ENCODE peak calls at places on chromosome 20, in five cellular contexts. E is keratinocyte, J is thyroid gland, D is cardiac muscle cell, L is caudate nucleus. Q is an unnamed sample.

GRCh38 chr20:10519361-10520048 is 84.4 kb downstream of the SLX4IP start:
- DNase-seq in E (no peak), J (no peak), D (no peak), L (no peak), Q (no peak)

GRCh38 chr20:31708839-31709534 is 13.7 kb downstream of the BCL2L1 start:
- DNase-seq in E (no peak), J (no peak), D (no peak), L (no peak), Q (no peak)

GRCh38 chr20:58011106-58011946 is 217.1 kb downstream of the ANKRD60 start:
- DNase-seq in E (no peak), J (no peak), D (no peak), L (no peak), Q (no peak)

GRCh38 chr20:25015986-25016385 is 23.4 kb upstream of the APMAP start:
- DNase-seq in E (no peak), J (no peak), D (no peak), L (no peak), Q (no peak)

GRCh38 chr20:13735829-13736228 is 48.9 kb downstream of the ESF1 start:
- DNase-seq in E (no peak), J (no peak), D (no peak), L (no peak), Q (no peak)

GRCh38 chr20:54708229-54708628 is 232.8 kb downstream of the DOK5 start:
- DNase-seq in E (no peak), J (no peak), D (no peak), L (no peak), Q (no peak)

GRCh38 chr20:57790176-57790575 is 80.4 kb upstream of the PMEPA1 start:
- DNase-seq in E (no peak), J (no peak), D (no peak), L (no peak), Q (no peak)

GRCh38 chr20:4082406-4083102 is 67.2 kb upstream of the RNF24 start:
- DNase-seq in E (no peak), J (peak), D (peak), L (peak), Q (no peak)

GRCh38 chr20:23366384-23366783 is 4.4 kb downstream of the GZF1 start:
- DNase-seq in E (peak), J (no peak), D (no peak), L (no peak), Q (no peak)

GRCh38 chr20:36574278-36575065 is 1.1 kb downstream of the TGIF2 start:
- DNase-seq in E (no peak), J (peak), D (peak), L (no peak), Q (no peak)

GRCh38 chr20:1718604-1719384 is 61.2 kb upstream of the SIRPG start:
- DNase-seq in E (peak), J (no peak), D (peak), L (no peak), Q (no peak)

GRCh38 chr20:41329435-41330342 is 10.9 kb upstream of the LPIN3 start:
- DNase-seq in E (peak), J (peak), D (peak), L (no peak), Q (no peak)

GRCh38 chr20:6533828-6534388 is 233.6 kb upstream of the BMP2 start:
- DNase-seq in E (no peak), J (peak), D (peak), L (no peak), Q (no peak)

GRCh38 chr20:59823030-59823423 is 110.4 kb downstream of the SYCP2 start:
- DNase-seq in E (no peak), J (no peak), D (no peak), L (no peak), Q (no peak)

GRCh38 chr20:8079976-8080375 is 52.1 kb upstream of the PLCB1 start:
- DNase-seq in E (no peak), J (no peak), D (no peak), L (no peak), Q (no peak)

GRCh38 chr20:48738094-48738398 is 89.8 kb downstream of the PREX1 start:
- DNase-seq in E (no peak), J (no peak), D (no peak), L (no peak), Q (no peak)

GRCh38 chr20:4666001-4666470 is 55.7 kb upstream of the PRND start:
- DNase-seq in E (peak), J (no peak), D (peak), L (no peak), Q (no peak)

GRCh38 chr20:39638671-39639070 is 676.5 kb downstream of the DHX35 start:
- DNase-seq in E (no peak), J (no peak), D (no peak), L (no peak), Q (no peak)

GRCh38 chr20:15965165-15965564 is 608.1 kb downstream of the KIF16B start:
- DNase-seq in E (no peak), J (no peak), D (no peak), L (no peak), Q (no peak)

GRCh38 chr20:50597406-50597969 is 87.3 kb downstream of the PTPN1 start:
- DNase-seq in E (no peak), J (no peak), D (no peak), L (no peak), Q (no peak)

GRCh38 chr20:57896017-57896416 is 186.2 kb upstream of the PMEPA1 start:
- DNase-seq in E (no peak), J (no peak), D (no peak), L (no peak), Q (no peak)

GRCh38 chr20:57622579-57623381 is 2.6 kb upstream of the ZBP1 start:
- DNase-seq in E (peak), J (peak), D (peak), L (peak), Q (no peak)

GRCh38 chr20:6693178-6693807 is 74.2 kb upstream of the BMP2 start:
- DNase-seq in E (no peak), J (no peak), D (no peak), L (no peak), Q (no peak)

GRCh38 chr20:48702388-48703041 is 125.3 kb downstream of the PREX1 start:
- DNase-seq in E (no peak), J (no peak), D (no peak), L (no peak), Q (no peak)

GRCh38 chr20:36473164-36473563 is 68.2 kb upstream of the MYL9 start:
- DNase-seq in E (no peak), J (no peak), D (no peak), L (no peak), Q (no peak)

GRCh38 chr20:15455279-15455678 is 1117.9 kb upstream of the FLRT3 start:
- DNase-seq in E (no peak), J (no peak), D (no peak), L (no peak), Q (no peak)

GRCh38 chr20:40563296-40563950 is 125.6 kb downstream of the MAFB start:
- DNase-seq in E (peak), J (peak), D (peak), L (no peak), Q (peak)

GRCh38 chr20:43658068-43658722 is 8.7 kb upstream of the MYBL2 start:
- DNase-seq in E (no peak), J (no peak), D (peak), L (no peak), Q (no peak)

GRCh38 chr20:818001-818664 is 15.4 kb upstream of the FAM110A start:
- DNase-seq in E (no peak), J (no peak), D (no peak), L (no peak), Q (no peak)

GRCh38 chr20:63943007-63943807 is 13.0 kb downstream of the UCKL1 start:
- DNase-seq in E (no peak), J (no peak), D (no peak), L (no peak), Q (no peak)

GRCh38 chr20:57596998-57597939 is 23.0 kb downstream of the ZBP1 start:
- DNase-seq in E (no peak), J (peak), D (peak), L (peak), Q (peak)

GRCh38 chr20:38167466-38167850 is 2.4 kb upstream of the TGM2 start:
- DNase-seq in E (no peak), J (no peak), D (no peak), L (no peak), Q (no peak)
- H3K27ac ChIP-seq in E (peak), J (peak), D (no peak), L (no peak), Q (peak)

GRCh38 chr20:62441986-62442539 is 14.7 kb upstream of the RBBP8NL start:
- DNase-seq in E (no peak), J (no peak), D (no peak), L (no peak), Q (no peak)

GRCh38 chr20:62437430-62437829 is 10.1 kb upstream of the RBBP8NL start:
- DNase-seq in E (no peak), J (no peak), D (no peak), L (no peak), Q (no peak)

GRCh38 chr20:62437985-62438384 is 10.6 kb upstream of the RBBP8NL start:
- DNase-seq in E (no peak), J (peak), D (no peak), L (no peak), Q (no peak)

GRCh38 chr20:62436692-62437091 is 9.4 kb upstream of the RBBP8NL start:
- DNase-seq in E (no peak), J (no peak), D (no peak), L (no peak), Q (no peak)

DNA sequence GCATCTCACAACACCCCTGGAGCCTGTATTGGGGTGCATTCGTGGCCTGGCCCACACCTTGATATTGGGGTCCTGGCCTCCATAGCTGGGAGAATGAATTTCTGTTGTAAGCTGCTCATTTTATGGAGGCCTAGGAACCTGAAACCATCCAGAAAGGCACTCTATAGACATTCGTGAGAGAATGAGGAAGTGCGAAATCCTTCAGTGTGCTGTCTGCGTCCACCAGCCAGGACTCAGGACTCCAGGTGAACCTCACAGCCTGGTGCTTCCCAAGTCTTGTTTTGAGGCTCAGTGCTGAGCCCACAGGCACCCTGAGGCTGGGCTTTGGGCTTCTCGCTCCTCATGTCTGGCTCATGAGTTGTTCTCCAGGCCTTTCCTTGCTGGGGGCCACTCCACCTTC is 11.9 kb upstream of the RBBP8NL start:
- DNase-seq in E (no peak), J (no peak), D (no peak), L (no peak), Q (no peak)
- H3K27ac ChIP-seq in E (no peak), J (peak), D (no peak), L (no peak), Q (no peak)

GRCh38 chr20:18532626-18533025 is 24.9 kb downstream of the SEC23B start:
- DNase-seq in E (no peak), J (no peak), D (no peak), L (no peak), Q (no peak)

GRCh38 chr20:18524646-18525045 is 16.9 kb downstream of the SEC23B start:
- DNase-seq in E (peak), J (no peak), D (peak), L (no peak), Q (no peak)

GRCh38 chr20:18523066-18523465 is 15.3 kb downstream of the SEC23B start:
- DNase-seq in E (no peak), J (no peak), D (no peak), L (no peak), Q (no peak)

GRCh38 chr20:18527836-18528235 is 20.1 kb downstream of the SEC23B start:
- DNase-seq in E (no peak), J (no peak), D (no peak), L (no peak), Q (no peak)

GRCh38 chr20:18527339-18527738 is 19.6 kb downstream of the SEC23B start:
- DNase-seq in E (no peak), J (no peak), D (no peak), L (no peak), Q (no peak)
- H3K27ac ChIP-seq in E (peak), J (no peak), D (no peak), L (no peak), Q (no peak)

GRCh38 chr20:33676121-33676520 is 1.9 kb upstream of the NECAB3 start:
- DNase-seq in E (no peak), J (no peak), D (no peak), L (no peak), Q (no peak)
- H3K27ac ChIP-seq in E (no peak), J (peak), D (no peak), L (no peak), Q (peak)

DNA sequence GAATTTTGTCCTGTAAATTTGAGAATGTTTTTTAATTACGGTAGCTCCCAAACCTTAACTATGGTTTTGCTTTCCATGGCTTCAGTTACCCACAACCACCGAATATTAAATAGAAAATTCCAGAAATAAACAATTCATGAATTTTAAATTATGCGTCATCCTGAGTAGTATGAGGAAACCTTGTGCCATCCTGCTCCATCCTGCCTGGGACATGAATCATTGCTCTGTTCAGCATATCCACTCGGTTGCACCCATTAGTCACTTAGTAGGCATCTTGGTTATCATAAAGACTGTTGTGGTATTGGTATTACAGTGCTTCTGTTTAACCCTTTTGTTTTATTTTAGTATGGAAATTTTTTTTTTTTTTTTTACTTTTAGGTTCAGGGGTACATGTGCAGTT is 39.7 kb downstream of the KCNS1 start:
- DNase-seq in E (peak), J (no peak), D (peak), L (no peak), Q (no peak)
- H3K27ac ChIP-seq in E (peak), J (no peak), D (no peak), L (peak), Q (no peak)

Q was measured in esophagus squamous epithelium.